ENCODE peak calls at places on chromosomes 5 and 9, in eight cellular contexts. W is colonic mucosa, C is esophagus squamous epithelium, A is pancreas, G is heart left ventricle, O is brain microvascular endothelial cell, K is endodermal cell, X is A549. E is an unnamed sample.

GRCh38 chr5:71937906-71938698 is 169.2 kb upstream of the MAP1B start:
- DNase-seq in A (no peak), O (no peak), G (no peak), C (no peak), K (no peak), W (no peak), X (no peak), E (no peak)

GRCh38 chr5:257148-257547 is 14.3 kb upstream of the PDCD6 start:
- DNase-seq in C (no peak), A (no peak), X (no peak), G (no peak), O (no peak), K (no peak), W (no peak), E (no peak)

GRCh38 chr5:113232246-113232645 is 202.5 kb downstream of the TSSK1B start:
- DNase-seq in C (no peak), A (no peak), K (no peak), X (no peak), O (no peak), W (no peak), G (no peak), E (no peak)

GRCh38 chr9:95004452-95005275 is 278.2 kb downstream of the AOPEP start:
- DNase-seq in O (no peak), K (peak), C (no peak), G (peak), X (peak), A (peak), W (peak), E (peak)

GRCh38 chr9:21506910-21507795 is 25.0 kb upstream of the IFNE start:
- DNase-seq in W (no peak), X (peak), O (peak), A (no peak), G (no peak), C (no peak), K (no peak), E (no peak)

GRCh38 chr5:95930141-95930540 is 31.5 kb downstream of the ELL2 start:
- DNase-seq in W (no peak), C (no peak), G (no peak), X (no peak), O (no peak), A (no peak), K (no peak), E (no peak)

GRCh38 chr5:16457451-16457850 is 8.1 kb downstream of the ZNF622 start:
- DNase-seq in C (no peak), O (no peak), W (no peak), K (no peak), G (no peak), A (no peak), X (no peak), E (no peak)

GRCh38 chr9:134226221-134226930 is 62.0 kb upstream of the RNU6ATAC start:
- DNase-seq in W (peak), A (peak), O (no peak), K (no peak), G (peak), X (peak), C (no peak), E (no peak)

GRCh38 chr5:88662801-88663360 is 220.1 kb downstream of the MEF2C start:
- DNase-seq in K (no peak), C (no peak), A (no peak), X (no peak), O (no peak), G (no peak), W (no peak), E (no peak)

GRCh38 chr9:92973700-92974099 is 26.4 kb downstream of the FGD3 start:
- DNase-seq in O (no peak), C (no peak), G (no peak), W (no peak), X (no peak), A (no peak), K (no peak), E (no peak)

GRCh38 chr5:51376504-51376903 is 6.7 kb upstream of the ISL1 start:
- DNase-seq in X (no peak), W (no peak), K (peak), O (no peak), G (no peak), C (no peak), A (no peak), E (no peak)

GRCh38 chr9:16139781-16140180 is 586.9 kb downstream of the CCDC171 start:
- DNase-seq in W (no peak), G (peak), K (no peak), X (no peak), O (no peak), C (no peak), A (no peak), E (peak)

GRCh38 chr5:152688561-152689274 is 283.6 kb upstream of the NMUR2 start:
- DNase-seq in K (no peak), G (no peak), C (no peak), X (peak), A (no peak), O (peak), W (no peak), E (no peak)

GRCh38 chr9:79360387-79361347 is 211.1 kb upstream of the TLE4 start:
- DNase-seq in O (peak), C (no peak), K (peak), W (no peak), A (no peak), X (peak), G (no peak), E (no peak)

GRCh38 chr9:33506626-33507370 is 17.3 kb upstream of the ANKRD18B start:
- DNase-seq in K (no peak), X (peak), C (no peak), W (no peak), G (no peak), O (peak), A (no peak), E (no peak)
- H3K27ac ChIP-seq in K (no peak), X (peak), C (no peak), W (no peak), G (no peak), O (peak), A (no peak), E (no peak)

GRCh38 chr9:6783753-6784152 is 26.0 kb downstream of the KDM4C start:
- DNase-seq in W (no peak), A (no peak), O (no peak), K (no peak), G (no peak), C (no peak), X (no peak), E (no peak)
- H3K27ac ChIP-seq in W (no peak), A (no peak), O (no peak), K (no peak), G (no peak), C (no peak), X (no peak), E (no peak)

GRCh38 chr9:135303280-135303647 is 176.3 kb upstream of the PPP1R26 start:
- DNase-seq in X (no peak), G (no peak), C (no peak), W (no peak), O (no peak), K (no peak), A (no peak), E (no peak)

GRCh38 chr9:135299651-135300345 is 179.8 kb upstream of the PPP1R26 start:
- DNase-seq in K (no peak), G (no peak), C (no peak), X (no peak), A (peak), W (no peak), O (no peak), E (no peak)

GRCh38 chr9:135300346-135301141 is 179.0 kb upstream of the PPP1R26 start:
- DNase-seq in K (peak), G (no peak), X (no peak), O (no peak), A (peak), W (no peak), C (no peak), E (no peak)

GRCh38 chr9:135302329-135303279 is 177.0 kb upstream of the PPP1R26 start:
- DNase-seq in C (no peak), G (no peak), A (no peak), W (no peak), O (no peak), K (peak), X (no peak), E (no peak)

DNA sequence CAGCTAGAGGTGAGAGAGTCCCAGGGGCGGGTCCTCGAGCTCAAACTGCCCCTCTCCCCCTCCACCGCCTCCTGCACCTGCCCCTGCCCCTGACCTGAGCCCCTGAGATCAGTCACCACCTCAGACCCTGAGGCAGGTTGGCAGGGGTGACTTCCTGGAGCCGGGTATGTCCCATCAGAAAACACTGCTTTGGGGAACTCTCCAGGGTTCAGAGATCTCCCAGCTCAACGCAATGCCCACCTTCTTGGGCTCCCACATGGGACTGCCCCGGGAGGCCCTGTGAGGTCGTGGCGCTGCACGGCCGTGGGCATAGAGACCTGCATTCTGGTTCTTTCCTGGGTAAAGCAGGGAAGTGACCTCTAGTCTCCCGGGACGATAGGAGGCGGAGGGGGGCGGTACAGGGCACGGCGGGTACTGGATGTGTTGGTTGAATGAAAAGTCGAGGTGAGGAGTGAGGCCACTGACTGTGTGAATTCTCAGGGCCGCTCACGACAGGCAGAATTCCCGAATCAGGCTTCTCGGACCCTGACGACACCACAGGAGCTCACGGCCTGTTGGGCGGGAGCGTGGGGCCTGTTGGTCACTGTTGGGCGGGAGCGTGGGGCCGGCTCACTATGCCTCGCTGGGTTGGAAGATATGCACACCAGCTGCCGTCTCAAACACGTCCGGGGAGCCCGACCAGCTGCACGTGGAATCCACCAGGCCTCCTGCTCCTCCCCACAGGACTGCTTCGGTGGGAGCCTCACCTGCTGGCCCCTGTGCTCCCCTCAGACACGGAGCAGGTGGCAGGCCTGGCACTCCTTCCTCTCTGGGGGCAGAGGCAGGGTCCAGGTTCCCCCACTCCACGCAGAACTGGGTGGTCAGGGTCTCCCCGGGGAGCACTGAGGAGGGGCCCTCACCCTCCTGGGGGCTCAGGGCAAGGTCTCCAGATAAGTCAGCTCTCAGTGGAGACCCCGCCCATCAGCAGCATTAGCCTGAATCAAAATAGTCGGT is 178.0 kb upstream of the PPP1R26 start:
- DNase-seq in K (peak), X (no peak), G (no peak), O (no peak), W (no peak), A (peak), C (no peak), E (no peak)
- H3K27ac ChIP-seq in K (no peak), X (no peak), G (no peak), O (no peak), W (no peak), A (no peak), C (no peak), E (no peak)

GRCh38 chr9:136849960-136850865 is 1.0 kb downstream of the PHPT1 start:
- DNase-seq in G (no peak), X (no peak), W (no peak), O (no peak), C (no peak), K (no peak), A (peak), E (peak)
- H3K27ac ChIP-seq in G (peak), X (peak), W (peak), O (peak), C (peak), K (no peak), A (peak), E (peak)

GRCh38 chr5:61600945-61601491 is 269.0 kb downstream of the ZSWIM6 start:
- DNase-seq in K (no peak), W (no peak), G (no peak), O (no peak), X (peak), C (no peak), A (no peak), E (no peak)
- H3K27ac ChIP-seq in K (no peak), W (no peak), G (no peak), O (no peak), X (peak), C (no peak), A (no peak), E (no peak)